ENCODE peak calls at places on chromosomes 13 and 19, in nine cellular contexts. K is ELF-1; A is psoas muscle; X is PC-9; G is GM04503; L is stimulated activated CD4-positive, alpha-beta T cell treated with anti-CD3 and anti-CD28 coated beads, Interleukin-15, amount 100 ng/mL, for 1 hour; I is T-helper 1 cell; U is stimulated activated CD8-positive, alpha-beta memory T cell treated with anti-CD3 and anti-CD28 coated beads, Interleukin-15, amount 100 ng/mL, for 24 hours; T is Peyer's patch. B is an unnamed sample.

GRCh38 chr19:14035706-14036105 is 4.1 kb downstream of the IL27RA start:
- DNase-seq in A (no peak), G (peak), L (no peak), K (no peak), X (no peak), T (no peak), U (no peak), I (no peak), B (peak)

GRCh38 chr19:33509774-33510173 is 11.8 kb downstream of the PEPD start:
- DNase-seq in I (no peak), X (peak), L (no peak), U (no peak), T (no peak), G (no peak), A (no peak), K (no peak), B (no peak)

GRCh38 chr13:25217023-25217909 is 45.2 kb upstream of the AMER2 start:
- DNase-seq in I (no peak), L (no peak), X (no peak), U (no peak), G (no peak), A (no peak), T (no peak), K (no peak), B (no peak)

GRCh38 chr13:110685305-110685704 is 20.6 kb downstream of the CARS2 start:
- DNase-seq in A (no peak), U (no peak), X (no peak), G (peak), L (no peak), K (no peak), T (peak), I (no peak), B (no peak)

GRCh38 chr13:49655906-49656305 is 27.6 kb downstream of the ARL11 start:
- DNase-seq in A (no peak), T (no peak), L (no peak), K (no peak), U (no peak), I (no peak), G (no peak), X (no peak), B (no peak)

GRCh38 chr13:57470491-57470890 is 161.1 kb upstream of the PCDH17 start:
- DNase-seq in G (no peak), I (no peak), L (no peak), T (no peak), U (no peak), X (no peak), K (no peak), A (no peak), B (no peak)

GRCh38 chr19:35044317-35045117 is 3.0 kb downstream of the HPN start:
- DNase-seq in I (no peak), L (peak), G (no peak), A (peak), X (peak), K (peak), U (peak), T (peak), B (peak)

GRCh38 chr13:47069133-47069532 is 172.3 kb upstream of the HTR2A start:
- DNase-seq in I (no peak), G (no peak), T (no peak), K (no peak), X (no peak), L (no peak), U (no peak), A (no peak), B (no peak)

GRCh38 chr19:31574251-31574973 is 225.2 kb upstream of the TSHZ3 start:
- DNase-seq in U (no peak), G (no peak), K (no peak), X (no peak), A (no peak), I (no peak), L (no peak), T (no peak), B (no peak)

GRCh38 chr13:80901111-80902014 is 560.4 kb upstream of the SPRY2 start:
- DNase-seq in U (no peak), X (no peak), A (no peak), G (no peak), T (no peak), L (no peak), I (no peak), K (no peak), B (no peak)

GRCh38 chr19:46739290-46739771 is 6.5 kb upstream of the FKRP start:
- DNase-seq in I (no peak), T (no peak), X (no peak), G (no peak), A (peak), K (no peak), L (no peak), U (no peak), B (peak)

GRCh38 chr13:33787051-33787591 is 30.8 kb upstream of the RFC3 start:
- DNase-seq in T (no peak), G (no peak), X (no peak), U (no peak), L (no peak), I (no peak), K (peak), A (no peak), B (no peak)

GRCh38 chr19:1590641-1591397 is 1.8 kb downstream of the MBD3 start:
- DNase-seq in G (no peak), T (no peak), K (peak), L (no peak), A (no peak), X (no peak), I (no peak), U (no peak), B (no peak)

GRCh38 chr13:34223984-34224383 is 406.0 kb downstream of the RFC3 start:
- DNase-seq in L (no peak), A (no peak), K (no peak), X (no peak), U (no peak), I (no peak), T (no peak), G (no peak), B (no peak)

GRCh38 chr13:23752111-23753001 is 136.8 kb downstream of the MIPEP start:
- DNase-seq in G (no peak), U (no peak), X (no peak), T (no peak), K (no peak), I (no peak), L (no peak), A (no peak), B (no peak)

GRCh38 chr13:77599351-77599750 is 63.8 kb downstream of the SCEL start:
- DNase-seq in T (no peak), K (no peak), U (no peak), A (no peak), X (no peak), G (no peak), I (no peak), L (no peak), B (no peak)

GRCh38 chr19:58562126-58563033 is 4.0 kb upstream of the UBE2M start:
- DNase-seq in X (no peak), A (peak), G (no peak), K (peak), U (no peak), T (peak), L (no peak), I (no peak), B (peak)

GRCh38 chr13:26041476-26041875 is 10.3 kb downstream of the SHISA2 start:
- DNase-seq in A (no peak), G (no peak), X (no peak), I (no peak), L (no peak), T (no peak), U (no peak), K (no peak), B (no peak)

GRCh38 chr19:51915324-51915867 is 10.6 kb upstream of the ZNF649 start:
- DNase-seq in G (no peak), T (no peak), K (no peak), X (no peak), U (no peak), L (no peak), I (no peak), A (no peak), B (no peak)

GRCh38 chr19:45311640-45312039 is 11.0 kb downstream of the CKM start:
- DNase-seq in T (no peak), G (no peak), A (peak), K (peak), I (no peak), X (no peak), L (no peak), U (no peak), B (no peak)

GRCh38 chr13:90454002-90454636 is 893.4 kb upstream of the MIR17HG start:
- DNase-seq in L (no peak), X (no peak), U (no peak), I (no peak), A (no peak), T (no peak), K (no peak), G (no peak), B (no peak)

GRCh38 chr19:57334191-57334590 is 13.9 kb downstream of the ZNF543 start:
- DNase-seq in I (no peak), T (no peak), G (no peak), X (no peak), U (no peak), A (no peak), K (no peak), L (no peak), B (no peak)

GRCh38 chr13:44583126-44583525 is 7.0 kb upstream of the TSC22D1 start:
- DNase-seq in X (no peak), K (no peak), G (no peak), L (no peak), T (no peak), I (no peak), A (no peak), U (no peak), B (no peak)

GRCh38 chr19:46861691-46862503 is 1.1 kb downstream of the ARHGAP35 start:
- DNase-seq in X (peak), T (peak), K (peak), A (no peak), I (no peak), G (no peak), L (no peak), U (no peak), B (peak)

GRCh38 chr19:58154287-58154678 is 3.7 kb upstream of the ZNF329 start:
- DNase-seq in I (no peak), X (no peak), L (no peak), G (peak), T (no peak), U (no peak), A (peak), K (peak), B (peak)

GRCh38 chr19:48614436-48615144 is at the start of gene FAM83E:
- DNase-seq in K (peak), G (no peak), T (peak), A (no peak), I (no peak), X (peak), U (no peak), L (no peak), B (peak)

GRCh38 chr19:53157601-53158000 is 1.3 kb downstream of the ZNF347 start:
- DNase-seq in A (no peak), K (peak), I (no peak), X (peak), T (no peak), U (no peak), L (no peak), G (no peak), B (no peak)

GRCh38 chr13:31090921-31091624 is 70.6 kb downstream of the HSPH1 start:
- DNase-seq in I (no peak), T (no peak), X (no peak), U (no peak), A (no peak), G (no peak), K (peak), L (no peak), B (no peak)

GRCh38 chr19:51712461-51713081 is 11.2 kb downstream of the HAS1 start:
- DNase-seq in G (no peak), A (no peak), T (no peak), U (no peak), X (peak), L (no peak), K (peak), I (no peak), B (no peak)

GRCh38 chr19:37988758-37989635 is 82.0 kb downstream of the SIPA1L3 start:
- DNase-seq in A (no peak), G (no peak), U (no peak), X (no peak), I (no peak), L (no peak), K (peak), T (no peak), B (no peak)

GRCh38 chr13:70623260-70623659 is 515.0 kb upstream of the KLHL1 start:
- DNase-seq in A (no peak), K (no peak), T (no peak), X (no peak), I (no peak), L (no peak), G (no peak), U (no peak), B (no peak)

GRCh38 chr13:102944821-102945220 is 99.0 kb downstream of the ERCC5 start:
- DNase-seq in T (no peak), A (no peak), G (no peak), X (no peak), L (no peak), K (no peak), I (no peak), U (no peak), B (no peak)

GRCh38 chr13:50140742-50141659 is 125.8 kb downstream of the KCNRG start:
- DNase-seq in X (no peak), G (no peak), I (no peak), K (peak), U (no peak), L (no peak), T (no peak), A (no peak), B (no peak)

B was measured in left lung.